ENCODE peak calls at places on chromosomes 16 and 17, in five cellular contexts. One of them, this sample, is unnamed.

GRCh38 chr16:61900482-61900881 is 135.8 kb downstream of the CDH8 start:
- DNase-seq in GM12878: no peak
- DNase-seq in HepG2: no peak
- DNase-seq in H1: no peak
- DNase-seq in K562: no peak
- DNase-seq in this sample: no peak

GRCh38 chr17:82690786-82691489 is 7.6 kb downstream of the RAB40B start:
- DNase-seq in GM12878: no peak
- DNase-seq in K562: no peak
- DNase-seq in H1: no peak
- DNase-seq in HepG2: no peak
- DNase-seq in this sample: no peak

GRCh38 chr17:17890773-17891759 is 54.3 kb upstream of the SREBF1 start:
- DNase-seq in H1: no peak
- DNase-seq in GM12878: no peak
- DNase-seq in K562: peak
- DNase-seq in HepG2: peak
- DNase-seq in this sample: peak

GRCh38 chr17:46820592-46821450 is 2.3 kb upstream of the WNT3 start:
- DNase-seq in GM12878: no peak
- DNase-seq in H1: no peak
- DNase-seq in K562: no peak
- DNase-seq in HepG2: no peak
- DNase-seq in this sample: no peak

GRCh38 chr16:18048858-18049257 is 287.7 kb downstream of the NPIPA8 start:
- DNase-seq in K562: no peak
- DNase-seq in HepG2: no peak
- DNase-seq in H1: no peak
- DNase-seq in GM12878: no peak
- DNase-seq in this sample: no peak

GRCh38 chr16:10181196-10182162 is 749 bp downstream of the GRIN2A start:
- DNase-seq in HepG2: peak
- DNase-seq in H1: peak
- DNase-seq in GM12878: no peak
- DNase-seq in K562: peak
- DNase-seq in this sample: peak

GRCh38 chr16:68079616-68080344 is 5.4 kb upstream of the NFATC3 start:
- DNase-seq in K562: peak
- DNase-seq in H1: no peak
- DNase-seq in HepG2: peak
- DNase-seq in GM12878: no peak
- DNase-seq in this sample: no peak

GRCh38 chr17:19716108-19717030 is at the start of gene SLC47A2:
- DNase-seq in GM12878: no peak
- DNase-seq in H1: no peak
- DNase-seq in K562: no peak
- DNase-seq in HepG2: no peak
- DNase-seq in this sample: peak

GRCh38 chr17:78915872-78916632 is 9.1 kb downstream of the TIMP2 start:
- DNase-seq in HepG2: no peak
- DNase-seq in H1: no peak
- DNase-seq in GM12878: no peak
- DNase-seq in K562: no peak
- DNase-seq in this sample: no peak

GRCh38 chr17:20702692-20703091 is 123.2 kb downstream of the CDRT15L2 start:
- DNase-seq in K562: no peak
- DNase-seq in H1: no peak
- DNase-seq in GM12878: no peak
- DNase-seq in HepG2: no peak
- DNase-seq in this sample: no peak

GRCh38 chr17:48161127-48161905 is 53.8 kb downstream of the SNX11 start:
- DNase-seq in HepG2: no peak
- DNase-seq in H1: no peak
- DNase-seq in K562: no peak
- DNase-seq in GM12878: no peak
- DNase-seq in this sample: no peak

GRCh38 chr17:77963441-77963840 is 4.9 kb downstream of the TNRC6C start:
- DNase-seq in HepG2: peak
- DNase-seq in H1: no peak
- DNase-seq in K562: peak
- DNase-seq in GM12878: no peak
- DNase-seq in this sample: peak

GRCh38 chr17:8818654-8819330 is 19.6 kb upstream of the MFSD6L start:
- DNase-seq in K562: no peak
- DNase-seq in H1: no peak
- DNase-seq in HepG2: no peak
- DNase-seq in GM12878: no peak
- DNase-seq in this sample: no peak

GRCh38 chr17:8941980-8942617 is 23.4 kb downstream of the PIK3R5 start:
- DNase-seq in GM12878: no peak
- DNase-seq in H1: no peak
- DNase-seq in HepG2: no peak
- DNase-seq in K562: no peak
- DNase-seq in this sample: no peak

GRCh38 chr17:40095944-40096791 is 4.2 kb downstream of the NR1D1 start:
- DNase-seq in HepG2: no peak
- DNase-seq in GM12878: peak
- DNase-seq in K562: no peak
- DNase-seq in H1: no peak
- DNase-seq in this sample: no peak

GRCh38 chr16:19912445-19913305 is 28.0 kb upstream of the GPRC5B start:
- DNase-seq in K562: no peak
- DNase-seq in GM12878: no peak
- DNase-seq in H1: no peak
- DNase-seq in HepG2: no peak
- DNase-seq in this sample: no peak

GRCh38 chr17:73719588-73720071 is 75.4 kb upstream of the SDK2 start:
- DNase-seq in HepG2: peak
- DNase-seq in GM12878: no peak
- DNase-seq in K562: no peak
- DNase-seq in H1: no peak
- DNase-seq in this sample: peak

GRCh38 chr17:35973333-35974260 is 7.7 kb downstream of the CCL16 start:
- DNase-seq in H1: no peak
- DNase-seq in K562: no peak
- DNase-seq in HepG2: peak
- DNase-seq in GM12878: no peak
- DNase-seq in this sample: no peak

GRCh38 chr17:78779848-78780247 is 2.2 kb downstream of the CYTH1 start:
- DNase-seq in HepG2: no peak
- DNase-seq in K562: no peak
- DNase-seq in GM12878: no peak
- DNase-seq in H1: no peak
- DNase-seq in this sample: no peak

GRCh38 chr17:37225458-37225857 is 150.3 kb upstream of the C17orf78 start:
- DNase-seq in K562: no peak
- DNase-seq in HepG2: no peak
- DNase-seq in H1: no peak
- DNase-seq in GM12878: no peak
- DNase-seq in this sample: no peak

GRCh38 chr16:13793788-13794461 is 126.0 kb upstream of the ERCC4 start:
- DNase-seq in GM12878: no peak
- DNase-seq in H1: no peak
- DNase-seq in K562: no peak
- DNase-seq in HepG2: no peak
- DNase-seq in this sample: no peak

GRCh38 chr17:2749784-2750181 is 331 bp upstream of the CCDC92B start:
- DNase-seq in GM12878: peak
- DNase-seq in H1: peak
- DNase-seq in HepG2: peak
- DNase-seq in K562: peak
- DNase-seq in this sample: peak

GRCh38 chr16:75836377-75837010 is 110.2 kb upstream of the CPHXL start:
- DNase-seq in GM12878: no peak
- DNase-seq in H1: no peak
- DNase-seq in K562: no peak
- DNase-seq in HepG2: no peak
- DNase-seq in this sample: no peak

GRCh38 chr17:44557653-44558285 is 485 bp downstream of the FZD2 start:
- DNase-seq in HepG2: no peak
- DNase-seq in H1: no peak
- DNase-seq in GM12878: no peak
- DNase-seq in K562: no peak
- DNase-seq in this sample: peak

GRCh38 chr17:46002311-46002972 is 3.4 kb downstream of the STH start:
- DNase-seq in K562: peak
- DNase-seq in HepG2: peak
- DNase-seq in GM12878: peak
- DNase-seq in H1: peak
- DNase-seq in this sample: peak

GRCh38 chr16:66365588-66365987 is 903 bp upstream of the CDH5 start:
- DNase-seq in K562: no peak
- DNase-seq in GM12878: no peak
- DNase-seq in HepG2: no peak
- DNase-seq in H1: no peak
- DNase-seq in this sample: no peak

GRCh38 chr17:58421711-58422110 is 4.4 kb upstream of the RNF43 start:
- DNase-seq in K562: no peak
- DNase-seq in H1: no peak
- DNase-seq in GM12878: no peak
- DNase-seq in HepG2: no peak
- DNase-seq in this sample: no peak

GRCh38 chr17:56478836-56479447 is 114.6 kb upstream of the NOG start:
- DNase-seq in HepG2: peak
- DNase-seq in GM12878: no peak
- DNase-seq in H1: no peak
- DNase-seq in K562: peak
- DNase-seq in this sample: peak

GRCh38 chr16:75062135-75062943 is 54.2 kb downstream of the LDHD start:
- DNase-seq in HepG2: no peak
- DNase-seq in H1: no peak
- DNase-seq in K562: peak
- DNase-seq in GM12878: no peak
- DNase-seq in this sample: no peak

GRCh38 chr16:86120201-86120981 is 221.4 kb downstream of the IRF8 start:
- DNase-seq in HepG2: no peak
- DNase-seq in GM12878: no peak
- DNase-seq in H1: no peak
- DNase-seq in K562: no peak
- DNase-seq in this sample: no peak

DNA sequence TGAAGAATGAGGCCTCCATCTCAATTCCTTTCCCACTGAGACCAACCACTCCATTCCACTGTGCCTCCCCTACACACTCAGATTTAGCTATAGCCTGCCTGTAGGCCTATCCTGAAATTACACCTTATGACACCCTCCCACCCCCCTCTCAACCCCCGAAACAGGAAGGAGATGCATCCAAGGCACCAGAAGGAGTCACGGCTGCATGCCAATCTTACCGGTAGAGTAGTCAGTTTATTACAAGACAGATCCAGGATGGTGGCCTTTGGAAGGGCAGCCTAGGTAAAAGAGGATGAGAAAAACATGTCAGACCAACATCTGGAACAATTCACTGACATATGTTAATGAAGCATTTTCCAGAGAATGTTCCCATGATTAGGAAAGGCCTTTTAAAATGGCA is 2.6 kb downstream of the LRRC59 start:
- DNase-seq in HepG2: no peak
- DNase-seq in H1: no peak
- DNase-seq in GM12878: no peak
- DNase-seq in K562: peak
- DNase-seq in this sample: no peak
- TF ChIP-seq JUND in HepG2: no peak
- TF ChIP-seq JUND in H1: no peak
- TF ChIP-seq JUND in GM12878: no peak
- TF ChIP-seq JUND in K562: no peak
- TF ChIP-seq JUND in this sample: no peak

DNA sequence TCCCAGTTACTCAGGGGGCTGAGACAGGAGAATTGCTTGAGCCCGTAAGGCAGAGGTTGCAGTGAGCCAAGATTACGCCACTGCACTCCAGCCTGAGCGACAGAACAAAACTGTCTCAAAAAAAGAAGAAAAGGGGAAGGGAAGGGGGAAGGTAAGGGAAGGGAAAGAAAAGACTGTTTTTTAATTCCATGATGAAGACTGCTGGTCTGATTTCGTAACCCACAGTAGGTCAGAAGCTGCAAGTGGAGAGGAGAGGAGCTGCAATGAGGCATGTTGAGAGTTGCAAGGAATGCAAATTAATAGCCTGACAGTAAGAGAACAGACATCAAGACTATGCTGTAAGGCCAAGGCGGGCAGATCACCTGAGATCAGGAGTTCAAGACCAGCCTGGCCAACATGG is 33.3 kb downstream of the HELZ start:
- DNase-seq in HepG2: peak
- DNase-seq in GM12878: no peak
- DNase-seq in K562: no peak
- DNase-seq in H1: no peak
- DNase-seq in this sample: no peak
- TF ChIP-seq RFX5 in HepG2: no peak
- TF ChIP-seq RFX5 in GM12878: no peak
- TF ChIP-seq RFX5 in K562: no peak
- TF ChIP-seq RFX5 in H1: no peak
- TF ChIP-seq RFX5 in this sample: no peak

GRCh38 chr17:41860254-41860931 is 4.8 kb downstream of the KLHL11 start:
- DNase-seq in K562: no peak
- DNase-seq in HepG2: no peak
- DNase-seq in GM12878: no peak
- DNase-seq in H1: no peak
- DNase-seq in this sample: peak
- TF ChIP-seq JUND in K562: no peak
- TF ChIP-seq JUND in HepG2: no peak
- TF ChIP-seq JUND in GM12878: no peak
- TF ChIP-seq JUND in H1: no peak
- TF ChIP-seq JUND in this sample: no peak

GRCh38 chr16:77212736-77213541 is 13.7 kb downstream of the SYCE1L start:
- DNase-seq in K562: peak
- DNase-seq in H1: no peak
- DNase-seq in HepG2: no peak
- DNase-seq in GM12878: no peak
- DNase-seq in this sample: peak

GRCh38 chr16:77213542-77214108 is 14.4 kb downstream of the SYCE1L start:
- DNase-seq in HepG2: peak
- DNase-seq in H1: no peak
- DNase-seq in GM12878: no peak
- DNase-seq in K562: no peak
- DNase-seq in this sample: no peak

GRCh38 chr16:77214411-77215138 is 15.4 kb downstream of the SYCE1L start:
- DNase-seq in H1: no peak
- DNase-seq in K562: no peak
- DNase-seq in HepG2: no peak
- DNase-seq in GM12878: no peak
- DNase-seq in this sample: no peak

GRCh38 chr16:77208382-77208781 is 9.2 kb downstream of the SYCE1L start:
- DNase-seq in HepG2: no peak
- DNase-seq in K562: no peak
- DNase-seq in GM12878: no peak
- DNase-seq in H1: no peak
- DNase-seq in this sample: no peak

GRCh38 chr16:77211880-77212735 is 12.9 kb downstream of the SYCE1L start:
- DNase-seq in HepG2: no peak
- DNase-seq in H1: peak
- DNase-seq in GM12878: no peak
- DNase-seq in K562: peak
- DNase-seq in this sample: peak
- TF ChIP-seq RFX5 in HepG2: no peak
- TF ChIP-seq RFX5 in H1: no peak
- TF ChIP-seq RFX5 in GM12878: no peak
- TF ChIP-seq RFX5 in K562: no peak
- TF ChIP-seq RFX5 in this sample: no peak